ENCODE peak calls at places on chromosomes 12 and 14, in four cellular contexts. One of them, this sample, is unnamed.

GRCh38 chr12:31590730-31591307 is at the start of gene DENND5B:
- DNase-seq in endothelial cell: peak
- DNase-seq in cardiac muscle cell: peak
- DNase-seq in GM13976: peak
- DNase-seq in this sample: peak

GRCh38 chr12:40697566-40698257 is 5.5 kb downstream of the CNTN1 start:
- DNase-seq in GM13976: no peak
- DNase-seq in cardiac muscle cell: no peak
- DNase-seq in endothelial cell: no peak
- DNase-seq in this sample: no peak

GRCh38 chr12:130200445-130200844 is 38.2 kb downstream of the FZD10 start:
- DNase-seq in GM13976: no peak
- DNase-seq in cardiac muscle cell: no peak
- DNase-seq in endothelial cell: no peak
- DNase-seq in this sample: no peak

GRCh38 chr12:96099986-96100385 is 64.6 kb upstream of the LTA4H start:
- DNase-seq in endothelial cell: peak
- DNase-seq in cardiac muscle cell: no peak
- DNase-seq in GM13976: no peak
- DNase-seq in this sample: no peak

GRCh38 chr14:36510078-36510799 is 9.8 kb downstream of the NKX2-1 start:
- DNase-seq in GM13976: no peak
- DNase-seq in endothelial cell: no peak
- DNase-seq in cardiac muscle cell: no peak
- DNase-seq in this sample: no peak

GRCh38 chr14:24389266-24389855 is 9.4 kb upstream of the NYNRIN start:
- DNase-seq in cardiac muscle cell: no peak
- DNase-seq in GM13976: no peak
- DNase-seq in endothelial cell: no peak
- DNase-seq in this sample: no peak

GRCh38 chr12:12336049-12336411 is 14.0 kb downstream of the MANSC1 start:
- DNase-seq in endothelial cell: no peak
- DNase-seq in cardiac muscle cell: no peak
- DNase-seq in GM13976: peak
- DNase-seq in this sample: peak

GRCh38 chr12:75892779-75893408 is 138.7 kb downstream of the PHLDA1 start:
- DNase-seq in GM13976: no peak
- DNase-seq in endothelial cell: peak
- DNase-seq in cardiac muscle cell: no peak
- DNase-seq in this sample: no peak

GRCh38 chr12:132407525-132407924 is 78.1 kb upstream of the GALNT9 start:
- DNase-seq in GM13976: no peak
- DNase-seq in endothelial cell: no peak
- DNase-seq in cardiac muscle cell: no peak
- DNase-seq in this sample: no peak

GRCh38 chr14:102568115-102568614 is 24.3 kb upstream of the RCOR1 start:
- DNase-seq in GM13976: no peak
- DNase-seq in cardiac muscle cell: no peak
- DNase-seq in endothelial cell: no peak
- DNase-seq in this sample: no peak

GRCh38 chr12:64400041-64400440 is 4.2 kb upstream of the XPOT start:
- DNase-seq in cardiac muscle cell: no peak
- DNase-seq in endothelial cell: no peak
- DNase-seq in GM13976: no peak
- DNase-seq in this sample: no peak

GRCh38 chr14:104706733-104707628 is 17.0 kb upstream of the ADSS1 start:
- DNase-seq in GM13976: no peak
- DNase-seq in endothelial cell: no peak
- DNase-seq in cardiac muscle cell: no peak
- DNase-seq in this sample: no peak

GRCh38 chr12:10469701-10470100 is 16.5 kb upstream of the KLRC1 start:
- DNase-seq in GM13976: no peak
- DNase-seq in cardiac muscle cell: no peak
- DNase-seq in endothelial cell: no peak
- DNase-seq in this sample: no peak

GRCh38 chr14:55294603-55295002 is 23.4 kb downstream of the FBXO34 start:
- DNase-seq in GM13976: no peak
- DNase-seq in cardiac muscle cell: no peak
- DNase-seq in endothelial cell: no peak
- DNase-seq in this sample: no peak

GRCh38 chr14:55301722-55302121 is 30.5 kb downstream of the FBXO34 start:
- DNase-seq in endothelial cell: no peak
- DNase-seq in cardiac muscle cell: no peak
- DNase-seq in GM13976: no peak
- DNase-seq in this sample: peak

GRCh38 chr14:55298423-55298822 is 27.2 kb downstream of the FBXO34 start:
- DNase-seq in GM13976: no peak
- DNase-seq in cardiac muscle cell: no peak
- DNase-seq in endothelial cell: no peak
- DNase-seq in this sample: no peak

GRCh38 chr14:55302367-55302766 is 31.1 kb downstream of the FBXO34 start:
- DNase-seq in endothelial cell: no peak
- DNase-seq in GM13976: no peak
- DNase-seq in cardiac muscle cell: no peak
- DNase-seq in this sample: no peak

DNA sequence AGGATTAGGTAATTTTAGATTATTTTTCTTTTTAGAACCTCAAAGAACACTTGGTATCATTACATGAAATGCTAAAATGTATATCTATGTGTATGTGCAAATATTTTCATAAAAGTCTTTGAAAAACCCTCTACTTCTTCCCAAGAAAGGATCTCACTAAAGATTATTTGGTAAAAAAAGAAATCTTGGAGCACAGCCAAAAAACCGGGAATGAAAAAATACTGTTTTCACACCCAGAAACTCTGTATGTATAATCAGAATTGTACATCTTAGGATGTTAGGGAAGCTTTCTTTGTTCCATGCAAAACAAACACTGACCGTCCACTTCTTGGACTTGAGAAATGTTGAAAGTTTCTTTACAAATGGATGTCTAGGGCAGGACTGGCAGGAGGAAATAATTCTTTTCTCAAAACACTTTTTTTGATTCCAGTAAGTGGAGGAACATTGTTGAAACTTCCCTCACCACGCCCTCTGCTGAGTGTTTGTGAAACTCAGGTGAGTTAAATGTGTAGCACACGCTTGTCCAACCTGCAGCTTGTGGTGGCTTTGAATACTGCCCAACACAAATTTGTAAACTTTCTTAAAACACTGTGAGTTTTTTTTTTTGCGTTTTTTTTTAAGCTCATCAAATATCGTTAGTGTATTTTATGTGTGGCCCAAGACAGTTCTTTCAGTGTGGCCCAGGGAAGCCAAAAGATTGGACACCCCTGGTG is 26.5 kb downstream of the FBXO34 start:
- DNase-seq in endothelial cell: no peak
- DNase-seq in GM13976: peak
- DNase-seq in cardiac muscle cell: no peak
- DNase-seq in this sample: peak
- TF ChIP-seq CTCF in endothelial cell: no peak
- TF ChIP-seq CTCF in GM13976: no peak
- TF ChIP-seq CTCF in cardiac muscle cell: no peak
- TF ChIP-seq CTCF in this sample: no peak

GRCh38 chr14:95918466-95918865 is 41.8 kb downstream of the TUNAR start:
- DNase-seq in cardiac muscle cell: peak
- DNase-seq in endothelial cell: no peak
- DNase-seq in GM13976: no peak
- DNase-seq in this sample: no peak

GRCh38 chr14:95910628-95911027 is 34.0 kb downstream of the TUNAR start:
- DNase-seq in endothelial cell: no peak
- DNase-seq in GM13976: no peak
- DNase-seq in cardiac muscle cell: peak
- DNase-seq in this sample: no peak

DNA sequence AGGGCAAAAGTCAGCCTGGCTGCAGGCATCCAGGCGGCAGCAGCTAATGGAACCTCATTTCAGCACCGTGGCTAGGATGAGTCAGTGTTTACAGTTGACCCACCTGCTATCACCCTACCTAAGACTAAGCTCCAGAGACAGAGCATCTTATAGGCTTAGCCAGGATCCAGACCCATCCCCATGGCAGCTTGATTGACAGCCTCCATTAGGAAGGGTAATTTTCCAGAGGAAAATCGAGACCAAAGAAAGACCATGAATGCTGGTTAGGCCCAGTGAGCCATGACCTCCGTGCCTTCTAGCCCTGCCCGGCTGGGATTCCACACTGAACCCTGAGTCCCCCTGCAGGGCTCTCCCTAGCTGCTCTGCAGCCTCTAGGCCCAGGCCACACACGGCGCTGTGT is 38.7 kb downstream of the TUNAR start:
- DNase-seq in endothelial cell: no peak
- DNase-seq in cardiac muscle cell: no peak
- DNase-seq in GM13976: no peak
- DNase-seq in this sample: no peak
- TF ChIP-seq CTCF in endothelial cell: no peak
- TF ChIP-seq CTCF in cardiac muscle cell: no peak
- TF ChIP-seq CTCF in GM13976: no peak
- TF ChIP-seq CTCF in this sample: no peak

GRCh38 chr14:63770187-63770807 is 42.4 kb upstream of the SGPP1 start:
- DNase-seq in GM13976: peak
- DNase-seq in endothelial cell: peak
- DNase-seq in cardiac muscle cell: no peak
- DNase-seq in this sample: peak
- TF ChIP-seq CTCF in GM13976: peak
- TF ChIP-seq CTCF in endothelial cell: peak
- TF ChIP-seq CTCF in cardiac muscle cell: peak
- TF ChIP-seq CTCF in this sample: peak

GRCh38 chr12:87272846-87273245 is 756.4 kb downstream of the C12orf50 start:
- DNase-seq in endothelial cell: no peak
- DNase-seq in GM13976: no peak
- DNase-seq in cardiac muscle cell: no peak
- DNase-seq in this sample: no peak

GRCh38 chr12:87270894-87271293 is 758.3 kb downstream of the C12orf50 start:
- DNase-seq in cardiac muscle cell: no peak
- DNase-seq in GM13976: no peak
- DNase-seq in endothelial cell: no peak
- DNase-seq in this sample: no peak

GRCh38 chr12:87280356-87280755 is 748.8 kb downstream of the C12orf50 start:
- DNase-seq in endothelial cell: no peak
- DNase-seq in cardiac muscle cell: no peak
- DNase-seq in GM13976: no peak
- DNase-seq in this sample: peak

DNA sequence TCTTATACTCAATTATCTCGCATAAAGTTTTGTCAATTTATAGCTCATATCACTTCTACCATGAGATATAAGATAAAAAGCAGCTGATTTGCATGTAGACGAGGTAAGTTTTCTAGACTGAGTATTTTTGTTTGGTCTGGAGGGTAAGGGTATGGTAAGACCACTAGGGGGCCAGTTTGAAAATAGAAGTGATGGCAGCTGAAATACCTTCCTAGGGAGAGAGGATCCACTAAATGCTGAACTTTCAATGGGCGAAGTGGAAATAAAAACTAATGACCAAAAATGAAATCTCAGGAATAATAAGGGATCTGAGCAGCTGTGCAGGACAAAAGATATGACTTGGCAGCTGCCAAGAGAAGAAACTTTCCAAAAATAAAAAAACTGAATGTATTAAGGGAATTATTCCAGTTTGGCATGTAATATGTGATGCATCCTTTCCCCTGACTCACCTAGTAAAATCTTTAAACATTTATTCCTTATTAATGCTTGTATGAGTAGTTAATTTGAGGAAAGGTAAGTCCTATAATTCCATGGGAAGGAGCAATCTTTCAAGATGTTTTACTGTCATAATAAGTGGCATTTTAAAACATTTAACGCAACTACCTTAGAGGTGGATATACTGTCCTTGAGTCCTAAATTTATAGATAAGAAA is 754.5 kb downstream of the C12orf50 start:
- DNase-seq in endothelial cell: peak
- DNase-seq in GM13976: no peak
- DNase-seq in cardiac muscle cell: peak
- DNase-seq in this sample: no peak
- TF ChIP-seq CTCF in endothelial cell: peak
- TF ChIP-seq CTCF in GM13976: no peak
- TF ChIP-seq CTCF in cardiac muscle cell: peak
- TF ChIP-seq CTCF in this sample: peak

DNA sequence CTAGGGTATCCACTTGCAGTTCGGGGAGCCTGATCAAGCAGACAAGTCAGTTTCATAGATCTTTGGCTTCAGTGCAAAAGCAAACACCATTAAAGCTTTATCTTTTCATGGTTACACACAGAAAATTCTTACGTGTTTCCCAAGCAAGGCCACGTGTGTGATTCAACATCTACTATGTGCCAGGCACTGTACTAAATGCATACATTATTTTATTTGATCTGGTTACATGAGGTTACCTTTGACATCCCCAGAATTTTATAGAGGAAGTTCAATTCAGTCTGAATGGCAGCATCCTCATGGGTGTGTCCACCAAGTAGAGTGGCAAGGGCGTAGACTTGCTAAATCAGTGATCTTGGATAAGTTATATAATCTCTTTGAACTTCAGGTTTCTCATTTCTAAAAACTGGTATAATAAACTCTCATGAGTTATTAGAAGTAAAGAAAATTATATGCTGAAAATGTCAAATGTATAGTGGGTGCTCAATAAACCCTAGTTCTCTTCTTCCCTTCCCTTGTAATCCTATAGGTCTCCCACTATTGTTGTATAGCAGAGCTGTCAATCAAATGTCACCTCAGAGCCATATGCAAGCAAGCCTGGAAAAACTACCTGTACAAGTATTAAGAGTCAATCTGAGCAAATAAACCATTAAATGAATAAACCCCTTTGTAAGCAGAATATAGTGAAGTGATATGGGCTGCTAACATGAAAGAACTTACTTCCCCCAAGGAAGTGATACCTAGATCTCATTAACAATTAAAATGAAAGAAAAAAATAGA is 50.3 kb upstream of the TMX1 start:
- DNase-seq in GM13976: no peak
- DNase-seq in cardiac muscle cell: no peak
- DNase-seq in endothelial cell: no peak
- DNase-seq in this sample: no peak
- TF ChIP-seq CTCF in GM13976: no peak
- TF ChIP-seq CTCF in cardiac muscle cell: no peak
- TF ChIP-seq CTCF in endothelial cell: no peak
- TF ChIP-seq CTCF in this sample: no peak

DNA sequence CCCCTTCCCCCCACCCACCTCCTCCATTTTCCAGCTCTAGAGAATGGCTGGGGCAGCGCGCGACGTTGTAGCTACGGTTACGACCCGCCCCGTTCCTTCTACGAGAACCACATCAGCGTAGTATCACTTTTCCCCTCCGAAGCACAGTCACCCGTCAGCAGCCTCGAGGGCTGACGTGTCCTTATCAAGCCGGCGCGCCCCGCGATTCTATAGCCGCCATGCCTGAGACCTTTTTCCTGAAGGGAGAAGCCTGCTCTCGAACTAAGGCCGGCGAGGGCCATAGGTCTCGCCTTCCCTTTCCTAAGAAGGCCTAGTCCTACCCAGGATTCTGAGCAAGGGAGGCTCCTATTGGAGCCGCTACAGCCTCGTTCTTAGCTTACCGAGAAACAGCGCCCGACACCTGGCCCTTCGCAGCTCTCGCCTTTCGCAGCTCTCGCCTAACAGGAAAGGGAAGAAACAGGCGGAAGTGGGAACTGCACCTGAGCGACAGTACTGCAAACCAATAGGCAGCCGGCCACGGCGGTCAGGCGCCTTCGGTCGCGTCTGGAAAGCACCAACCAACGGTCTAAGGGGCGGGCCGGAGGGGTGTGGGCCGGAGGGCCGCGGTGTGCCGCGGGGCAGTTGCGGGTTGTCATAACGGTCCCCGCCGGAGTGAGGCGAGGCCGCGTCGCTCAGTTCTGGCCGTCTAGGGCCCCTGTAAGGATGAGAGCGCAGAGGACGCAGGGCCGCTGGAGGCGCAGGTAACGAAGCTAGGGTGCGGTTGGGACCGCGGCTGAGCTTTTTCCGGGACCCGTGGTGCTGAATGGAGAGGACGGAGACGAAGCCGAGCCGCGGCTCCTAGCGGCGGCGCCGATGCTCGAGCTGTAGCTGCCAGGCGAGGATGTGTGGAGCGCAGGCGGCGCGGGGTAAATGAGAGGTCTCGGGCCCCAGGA is at the start of the genes MGAT2 and RPL36AL:
- DNase-seq in GM13976: peak
- DNase-seq in endothelial cell: peak
- DNase-seq in cardiac muscle cell: peak
- DNase-seq in this sample: peak
- TF ChIP-seq CTCF in GM13976: peak
- TF ChIP-seq CTCF in endothelial cell: peak
- TF ChIP-seq CTCF in cardiac muscle cell: peak
- TF ChIP-seq CTCF in this sample: no peak

This sample was measured in GM20000.